ENCODE peak calls at places on chromosomes 4 and X, in five cellular contexts. One of them, this sample, is unnamed.

GRCh38 chrX:77298790-77299189 is 148.4 kb upstream of the FGF16 start:
- DNase-seq in esophagus muscularis mucosa: no peak
- DNase-seq in GM06990: no peak
- DNase-seq in suprapubic skin: no peak
- DNase-seq in dermis blood vessel endothelial cell: no peak
- DNase-seq in this sample: no peak

GRCh38 chrX:39753296-39753996 is 344.3 kb downstream of the BCOR start:
- DNase-seq in esophagus muscularis mucosa: no peak
- DNase-seq in GM06990: no peak
- DNase-seq in suprapubic skin: no peak
- DNase-seq in dermis blood vessel endothelial cell: peak; percentile 89
- DNase-seq in this sample: no peak

GRCh38 chr4:73613130-73613529 is 7.1 kb downstream of the RASSF6 start:
- DNase-seq in esophagus muscularis mucosa: no peak
- DNase-seq in GM06990: no peak
- DNase-seq in suprapubic skin: no peak
- DNase-seq in dermis blood vessel endothelial cell: no peak
- DNase-seq in this sample: no peak

GRCh38 chr4:10050171-10051120 is 29.1 kb upstream of the SLC2A9 start:
- DNase-seq in esophagus muscularis mucosa: no peak
- DNase-seq in GM06990: no peak
- DNase-seq in suprapubic skin: no peak
- DNase-seq in dermis blood vessel endothelial cell: no peak
- DNase-seq in this sample: no peak

GRCh38 chr4:141686929-141687328 is 50.5 kb downstream of the IL15 start:
- DNase-seq in esophagus muscularis mucosa: no peak
- DNase-seq in GM06990: no peak
- DNase-seq in suprapubic skin: no peak
- DNase-seq in dermis blood vessel endothelial cell: peak; percentile 59
- DNase-seq in this sample: no peak

GRCh38 chr4:163395055-163395454 is 51.4 kb downstream of the NPY5R start:
- DNase-seq in esophagus muscularis mucosa: no peak
- DNase-seq in GM06990: no peak
- DNase-seq in suprapubic skin: no peak
- DNase-seq in dermis blood vessel endothelial cell: no peak
- DNase-seq in this sample: no peak

GRCh38 chr4:80219301-80220025 is 22.2 kb downstream of the PRDM8 start:
- DNase-seq in esophagus muscularis mucosa: no peak
- DNase-seq in GM06990: no peak
- DNase-seq in suprapubic skin: no peak
- DNase-seq in dermis blood vessel endothelial cell: no peak
- DNase-seq in this sample: no peak

GRCh38 chr4:144451771-144452170 is 194.2 kb upstream of the HHIP start:
- DNase-seq in esophagus muscularis mucosa: no peak
- DNase-seq in GM06990: no peak
- DNase-seq in suprapubic skin: no peak
- DNase-seq in dermis blood vessel endothelial cell: no peak
- DNase-seq in this sample: no peak

GRCh38 chr4:856468-856901 is 30.6 kb upstream of the CPLX1 start:
- DNase-seq in esophagus muscularis mucosa: no peak
- DNase-seq in GM06990: no peak
- DNase-seq in suprapubic skin: no peak
- DNase-seq in dermis blood vessel endothelial cell: no peak
- DNase-seq in this sample: no peak

GRCh38 chrX:115089419-115089818 is 72.0 kb upstream of the IL13RA2 start:
- DNase-seq in esophagus muscularis mucosa: no peak
- DNase-seq in GM06990: no peak
- DNase-seq in suprapubic skin: no peak
- DNase-seq in dermis blood vessel endothelial cell: no peak
- DNase-seq in this sample: no peak

GRCh38 chrX:133660356-133660755 is 245.1 kb upstream of the GPC4 start:
- DNase-seq in esophagus muscularis mucosa: no peak
- DNase-seq in GM06990: no peak
- DNase-seq in suprapubic skin: no peak
- DNase-seq in dermis blood vessel endothelial cell: no peak
- DNase-seq in this sample: no peak

GRCh38 chr4:108774809-108775530 is 12.1 kb upstream of the ETNPPL start:
- DNase-seq in esophagus muscularis mucosa: no peak
- DNase-seq in GM06990: no peak
- DNase-seq in suprapubic skin: no peak
- DNase-seq in dermis blood vessel endothelial cell: peak; percentile 47
- DNase-seq in this sample: no peak

This sample was measured in GM19239.